ENCODE peak calls at places on chromosomes 16 and 17, in four cellular contexts. One of them, this sample, is unnamed.

GRCh38 chr16:66127459-66128362 is 238.8 kb upstream of the CDH5 start:
- DNase-seq in stomach: no peak
- DNase-seq in breast epithelium: no peak
- DNase-seq in heart left ventricle: peak
- DNase-seq in this sample: no peak

GRCh38 chr17:80347536-80347935 is 67.4 kb upstream of the ENDOV start:
- DNase-seq in breast epithelium: no peak
- DNase-seq in stomach: no peak
- DNase-seq in heart left ventricle: no peak
- DNase-seq in this sample: no peak

GRCh38 chr16:75931970-75932369 is 205.7 kb upstream of the CPHXL start:
- DNase-seq in stomach: no peak
- DNase-seq in heart left ventricle: no peak
- DNase-seq in breast epithelium: no peak
- DNase-seq in this sample: no peak

GRCh38 chr17:58204796-58205195 is 12.3 kb downstream of the EPX start:
- DNase-seq in breast epithelium: no peak
- DNase-seq in heart left ventricle: no peak
- DNase-seq in stomach: no peak
- DNase-seq in this sample: no peak

GRCh38 chr16:10256855-10257641 is 74.8 kb upstream of the GRIN2A start:
- DNase-seq in breast epithelium: no peak
- DNase-seq in heart left ventricle: peak
- DNase-seq in stomach: peak
- DNase-seq in this sample: no peak

GRCh38 chr17:47213540-47213939 is 4.4 kb downstream of the MYL4 start:
- DNase-seq in stomach: no peak
- DNase-seq in breast epithelium: no peak
- DNase-seq in heart left ventricle: no peak
- DNase-seq in this sample: no peak

GRCh38 chr16:85652431-85653221 is 36.1 kb downstream of the GINS2 start:
- DNase-seq in breast epithelium: no peak
- DNase-seq in heart left ventricle: peak
- DNase-seq in stomach: peak
- DNase-seq in this sample: no peak

GRCh38 chr16:85465328-85466307 is 147.5 kb upstream of the GSE1 start:
- DNase-seq in heart left ventricle: peak
- DNase-seq in breast epithelium: peak
- DNase-seq in stomach: no peak
- DNase-seq in this sample: no peak

GRCh38 chr16:24635900-24636610 is 93.4 kb upstream of the TNRC6A start:
- DNase-seq in heart left ventricle: peak
- DNase-seq in stomach: peak
- DNase-seq in breast epithelium: peak
- DNase-seq in this sample: no peak

GRCh38 chr16:85462405-85463227 is 150.5 kb upstream of the GSE1 start:
- DNase-seq in breast epithelium: no peak
- DNase-seq in stomach: peak
- DNase-seq in heart left ventricle: peak
- DNase-seq in this sample: no peak

GRCh38 chr16:27221576-27222498 is 18.5 kb downstream of the KDM8 start:
- DNase-seq in heart left ventricle: no peak
- DNase-seq in breast epithelium: no peak
- DNase-seq in stomach: no peak
- DNase-seq in this sample: no peak

GRCh38 chr16:1003551-1004347 is 22.2 kb downstream of the SOX8 start:
- DNase-seq in heart left ventricle: no peak
- DNase-seq in breast epithelium: no peak
- DNase-seq in stomach: no peak
- DNase-seq in this sample: no peak

GRCh38 chr16:4081577-4082021 is 34.6 kb downstream of the ADCY9 start:
- DNase-seq in heart left ventricle: no peak
- DNase-seq in stomach: no peak
- DNase-seq in breast epithelium: no peak
- DNase-seq in this sample: no peak

GRCh38 chr16:61530697-61531096 is 505.5 kb downstream of the CDH8 start:
- DNase-seq in breast epithelium: no peak
- DNase-seq in stomach: no peak
- DNase-seq in heart left ventricle: no peak
- DNase-seq in this sample: no peak

GRCh38 chr16:1432388-1433262 is 1.7 kb downstream of the PERCC1 start:
- DNase-seq in breast epithelium: no peak
- DNase-seq in heart left ventricle: peak
- DNase-seq in stomach: no peak
- DNase-seq in this sample: no peak

GRCh38 chr17:48995871-48996695 is 1.1 kb upstream of the IGF2BP1 start:
- DNase-seq in stomach: no peak
- DNase-seq in breast epithelium: no peak
- DNase-seq in heart left ventricle: no peak
- DNase-seq in this sample: no peak

GRCh38 chr16:83727751-83728352 is 79.9 kb upstream of the HSBP1 start:
- DNase-seq in breast epithelium: no peak
- DNase-seq in stomach: no peak
- DNase-seq in heart left ventricle: no peak
- DNase-seq in this sample: no peak

GRCh38 chr17:46989637-46990431 is 10.8 kb upstream of the RPRML start:
- DNase-seq in heart left ventricle: no peak
- DNase-seq in stomach: no peak
- DNase-seq in breast epithelium: no peak
- DNase-seq in this sample: no peak

GRCh38 chr17:56913000-56913866 is 616 bp downstream of the TRIM25 start:
- DNase-seq in breast epithelium: no peak
- DNase-seq in heart left ventricle: no peak
- DNase-seq in stomach: no peak
- DNase-seq in this sample: no peak

GRCh38 chr16:52603015-52603414 is 56.1 kb upstream of the TOX3 start:
- DNase-seq in breast epithelium: no peak
- DNase-seq in stomach: no peak
- DNase-seq in heart left ventricle: no peak
- DNase-seq in this sample: no peak

GRCh38 chr16:8936421-8936820 is 27.3 kb downstream of the USP7 start:
- DNase-seq in stomach: peak
- DNase-seq in heart left ventricle: no peak
- DNase-seq in breast epithelium: no peak
- DNase-seq in this sample: no peak

GRCh38 chr16:19436540-19436939 is 18.9 kb downstream of the TMC5 start:
- DNase-seq in heart left ventricle: no peak
- DNase-seq in breast epithelium: no peak
- DNase-seq in stomach: no peak
- DNase-seq in this sample: no peak

GRCh38 chr16:56848955-56849689 is 15.9 kb upstream of the SLC12A3 start:
- DNase-seq in breast epithelium: no peak
- DNase-seq in heart left ventricle: no peak
- DNase-seq in stomach: no peak
- DNase-seq in this sample: no peak

GRCh38 chr16:54425681-54426549 is 139.3 kb upstream of the IRX3 start:
- DNase-seq in heart left ventricle: no peak
- DNase-seq in stomach: no peak
- DNase-seq in breast epithelium: peak
- DNase-seq in this sample: no peak

GRCh38 chr16:50450957-50451356 is 82.2 kb upstream of the BRD7 start:
- DNase-seq in heart left ventricle: no peak
- DNase-seq in stomach: no peak
- DNase-seq in breast epithelium: no peak
- DNase-seq in this sample: no peak

GRCh38 chr17:48612854-48613691 is 2.0 kb downstream of the HOXB8 start:
- DNase-seq in breast epithelium: no peak
- DNase-seq in heart left ventricle: no peak
- DNase-seq in stomach: no peak
- DNase-seq in this sample: no peak

GRCh38 chr16:10679921-10680320 is 14.8 kb downstream of the TEKT5 start:
- DNase-seq in breast epithelium: no peak
- DNase-seq in heart left ventricle: no peak
- DNase-seq in stomach: no peak
- DNase-seq in this sample: no peak

GRCh38 chr16:67197704-67198103 is 1.2 kb upstream of the ELMO3 start:
- DNase-seq in breast epithelium: no peak
- DNase-seq in stomach: no peak
- DNase-seq in heart left ventricle: no peak
- DNase-seq in this sample: no peak

GRCh38 chr16:25966172-25967097 is 274.7 kb downstream of the HS3ST4 start:
- DNase-seq in stomach: no peak
- DNase-seq in breast epithelium: no peak
- DNase-seq in heart left ventricle: no peak
- DNase-seq in this sample: no peak

GRCh38 chr17:43308999-43309398 is 75.2 kb upstream of the RNU2-1 start:
- DNase-seq in heart left ventricle: no peak
- DNase-seq in breast epithelium: no peak
- DNase-seq in stomach: no peak
- DNase-seq in this sample: no peak

GRCh38 chr16:51939371-51940005 is 607.5 kb downstream of the TOX3 start:
- DNase-seq in breast epithelium: no peak
- DNase-seq in heart left ventricle: no peak
- DNase-seq in stomach: no peak
- DNase-seq in this sample: no peak

GRCh38 chr17:38444151-38444550 is 15.9 kb downstream of the ARHGAP23 start:
- DNase-seq in breast epithelium: peak
- DNase-seq in heart left ventricle: peak
- DNase-seq in stomach: peak
- DNase-seq in this sample: no peak

GRCh38 chr16:88359008-88359407 is 23.8 kb upstream of the ZNF469 start:
- DNase-seq in breast epithelium: no peak
- DNase-seq in stomach: no peak
- DNase-seq in heart left ventricle: no peak
- DNase-seq in this sample: no peak

GRCh38 chr16:6125483-6126259 is 1028.1 kb upstream of the EEF2KMT start:
- DNase-seq in stomach: no peak
- DNase-seq in heart left ventricle: no peak
- DNase-seq in breast epithelium: no peak
- DNase-seq in this sample: no peak

GRCh38 chr17:19713901-19714361 is 2.5 kb downstream of the SLC47A2 start:
- DNase-seq in heart left ventricle: no peak
- DNase-seq in breast epithelium: no peak
- DNase-seq in stomach: no peak
- DNase-seq in this sample: no peak

GRCh38 chr16:30382398-30383015 is at the start of gene SEPTIN1:
- DNase-seq in heart left ventricle: no peak
- DNase-seq in breast epithelium: no peak
- DNase-seq in stomach: no peak
- DNase-seq in this sample: no peak

GRCh38 chr16:49453983-49454382 is 80.4 kb downstream of the C16orf78 start:
- DNase-seq in stomach: no peak
- DNase-seq in breast epithelium: no peak
- DNase-seq in heart left ventricle: no peak
- DNase-seq in this sample: no peak

GRCh38 chr16:22270525-22270924 is 26.7 kb upstream of the POLR3E start:
- DNase-seq in breast epithelium: no peak
- DNase-seq in stomach: no peak
- DNase-seq in heart left ventricle: no peak
- DNase-seq in this sample: no peak

GRCh38 chr17:2040942-2041560 is 771 bp upstream of the OVCA2 start:
- DNase-seq in heart left ventricle: no peak
- DNase-seq in breast epithelium: no peak
- DNase-seq in stomach: no peak
- DNase-seq in this sample: no peak
- H3K27ac ChIP-seq in heart left ventricle: peak
- H3K27ac ChIP-seq in breast epithelium: peak
- H3K27ac ChIP-seq in stomach: peak
- H3K27ac ChIP-seq in this sample: peak

GRCh38 chr16:82655720-82656500 is 29.1 kb downstream of the CDH13 start:
- DNase-seq in stomach: no peak
- DNase-seq in heart left ventricle: no peak
- DNase-seq in breast epithelium: no peak
- DNase-seq in this sample: no peak
- H3K27ac ChIP-seq in stomach: no peak
- H3K27ac ChIP-seq in heart left ventricle: no peak
- H3K27ac ChIP-seq in breast epithelium: no peak
- H3K27ac ChIP-seq in this sample: peak

DNA sequence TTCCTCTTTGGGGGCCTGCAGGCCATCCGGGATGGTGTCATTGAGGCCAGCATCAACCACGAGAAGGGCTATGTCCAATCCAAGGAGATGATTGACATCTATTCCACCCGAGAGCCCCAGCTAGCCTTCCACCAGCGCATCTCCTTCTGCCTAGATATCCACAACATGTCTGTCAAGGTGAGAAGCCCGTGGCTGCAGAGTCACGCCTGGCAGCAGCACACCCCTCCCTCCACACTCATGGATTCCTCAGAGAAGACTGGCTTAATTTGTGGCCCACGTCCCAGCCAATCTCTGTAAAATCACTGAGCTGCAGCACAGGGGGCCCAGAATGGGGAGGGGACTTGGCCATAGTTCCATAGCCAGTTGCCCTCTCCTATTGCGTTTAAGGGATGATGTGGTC is 15.6 kb downstream of the PSMD3 start:
- DNase-seq in heart left ventricle: no peak
- DNase-seq in breast epithelium: no peak
- DNase-seq in stomach: no peak
- DNase-seq in this sample: no peak
- H3K27ac ChIP-seq in heart left ventricle: no peak
- H3K27ac ChIP-seq in breast epithelium: no peak
- H3K27ac ChIP-seq in stomach: no peak
- H3K27ac ChIP-seq in this sample: no peak

GRCh38 chr17:60387666-60388065 is 4.3 kb downstream of the USP32 start:
- DNase-seq in heart left ventricle: no peak
- DNase-seq in breast epithelium: no peak
- DNase-seq in stomach: no peak
- DNase-seq in this sample: no peak

GRCh38 chr17:60386475-60387058 is 5.4 kb downstream of the USP32 start:
- DNase-seq in stomach: no peak
- DNase-seq in heart left ventricle: no peak
- DNase-seq in breast epithelium: no peak
- DNase-seq in this sample: no peak

GRCh38 chr17:60390223-60390622 is 1.7 kb downstream of the USP32 start:
- DNase-seq in breast epithelium: no peak
- DNase-seq in stomach: no peak
- DNase-seq in heart left ventricle: no peak
- DNase-seq in this sample: no peak

GRCh38 chr17:60390881-60391418 is 983 bp downstream of the USP32 start:
- DNase-seq in breast epithelium: no peak
- DNase-seq in stomach: peak
- DNase-seq in heart left ventricle: peak
- DNase-seq in this sample: no peak

DNA sequence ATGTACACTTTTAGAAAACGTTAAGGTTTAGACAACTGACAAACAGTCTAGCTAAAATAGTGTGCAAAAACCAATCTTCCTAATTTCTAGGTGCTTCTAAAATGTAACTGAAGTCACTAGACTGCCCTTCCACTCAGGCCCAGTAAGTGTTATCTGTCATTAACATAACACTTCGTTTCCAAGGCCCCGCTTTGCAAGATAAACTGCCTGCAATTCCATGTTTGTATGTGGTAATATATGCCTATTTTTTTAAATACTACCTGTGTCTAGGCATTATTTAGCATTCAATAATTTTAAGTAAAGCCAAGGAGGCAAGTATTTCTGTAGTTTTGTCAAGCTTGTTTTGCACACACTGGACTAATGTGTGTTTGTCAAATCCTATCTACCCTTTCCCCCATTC is 3.2 kb downstream of the USP32 start:
- DNase-seq in stomach: no peak
- DNase-seq in heart left ventricle: no peak
- DNase-seq in breast epithelium: no peak
- DNase-seq in this sample: no peak
- H3K27ac ChIP-seq in stomach: peak
- H3K27ac ChIP-seq in heart left ventricle: no peak
- H3K27ac ChIP-seq in breast epithelium: no peak
- H3K27ac ChIP-seq in this sample: no peak

This sample was measured in esophagus squamous epithelium.